ENCODE peak calls at places on chromosomes 3 and 15, in four cellular contexts. Z is kidney, A is astrocyte of the spinal cord, D is uterus. O is an unnamed sample.

GRCh38 chr3:39383190-39383912 is at the start of gene SLC25A38:
- DNase-seq in A (peak), Z (peak), D (peak), O (peak)

GRCh38 chr3:58679974-58680656 is 13.5 kb upstream of the FAM3D start:
- DNase-seq in D (no peak), A (no peak), Z (no peak), O (no peak)

GRCh38 chr3:172142074-172143059 is 103.0 kb downstream of the FNDC3B start:
- DNase-seq in Z (no peak), A (peak), D (no peak), O (no peak)

GRCh38 chr3:131174752-131175151 is 148.1 kb downstream of the NEK11 start:
- DNase-seq in D (no peak), Z (no peak), A (peak), O (peak)

GRCh38 chr3:25783661-25784512 is 644 bp upstream of the NGLY1 start:
- DNase-seq in D (no peak), Z (peak), A (peak), O (no peak)

GRCh38 chr3:107421170-107421792 is 44.0 kb downstream of the CCDC54 start:
- DNase-seq in D (no peak), A (peak), Z (no peak), O (peak)

GRCh38 chr15:71337197-71337845 is 222.1 kb downstream of the THSD4 start:
- DNase-seq in Z (peak), A (no peak), D (no peak), O (no peak)

GRCh38 chr3:107416886-107417285 is 39.6 kb downstream of the CCDC54 start:
- DNase-seq in A (no peak), Z (no peak), D (no peak), O (no peak)

GRCh38 chr3:60490992-60491391 is 760.3 kb downstream of the FHIT start:
- DNase-seq in D (no peak), A (no peak), Z (no peak), O (no peak)

GRCh38 chr15:70509282-70510272 is 253.8 kb downstream of the UACA start:
- DNase-seq in D (no peak), Z (no peak), A (no peak), O (no peak)

GRCh38 chr3:107928084-107928445 is 162.8 kb downstream of the CD47 start:
- DNase-seq in Z (no peak), A (peak), D (no peak), O (peak)

GRCh38 chr3:74343391-74343790 is 271.1 kb downstream of the CNTN3 start:
- DNase-seq in Z (no peak), A (no peak), D (no peak), O (no peak)

GRCh38 chr3:48511551-48511950 is 7.6 kb upstream of the SHISA5 start:
- DNase-seq in Z (no peak), A (no peak), D (no peak), O (no peak)

GRCh38 chr3:148881286-148881685 is 16.2 kb downstream of the CPA3 start:
- DNase-seq in D (no peak), A (peak), Z (no peak), O (no peak)

GRCh38 chr3:148873928-148874326 is 8.8 kb downstream of the CPA3 start:
- DNase-seq in A (no peak), D (no peak), Z (no peak), O (no peak)

GRCh38 chr3:148879256-148879655 is 14.2 kb downstream of the CPA3 start:
- DNase-seq in D (no peak), Z (no peak), A (no peak), O (no peak)

GRCh38 chr3:148880681-148881080 is 15.6 kb downstream of the CPA3 start:
- DNase-seq in Z (no peak), D (no peak), A (no peak), O (no peak)

DNA sequence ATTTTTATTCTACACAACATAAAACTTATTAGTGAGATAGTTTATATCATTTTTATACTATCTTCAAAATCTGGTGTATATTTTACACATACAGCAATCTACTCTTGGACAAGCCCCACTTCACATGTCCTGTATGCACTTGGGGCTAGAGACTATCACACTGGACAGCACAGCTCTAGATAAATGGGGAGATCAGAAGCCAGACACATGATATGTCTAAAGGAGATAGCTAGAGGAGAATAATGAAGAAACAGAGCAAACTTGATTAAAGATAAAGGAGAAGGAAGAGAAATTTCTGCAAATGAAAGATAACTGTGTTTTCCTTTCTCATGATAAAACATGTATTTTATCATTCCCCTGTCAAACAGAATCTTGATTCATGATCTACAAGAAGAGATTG is 13.0 kb downstream of the CPA3 start:
- DNase-seq in D (no peak), A (no peak), Z (no peak), O (no peak)
- H3K4me3 ChIP-seq in D (no peak), A (no peak), Z (no peak), O (no peak)

DNA sequence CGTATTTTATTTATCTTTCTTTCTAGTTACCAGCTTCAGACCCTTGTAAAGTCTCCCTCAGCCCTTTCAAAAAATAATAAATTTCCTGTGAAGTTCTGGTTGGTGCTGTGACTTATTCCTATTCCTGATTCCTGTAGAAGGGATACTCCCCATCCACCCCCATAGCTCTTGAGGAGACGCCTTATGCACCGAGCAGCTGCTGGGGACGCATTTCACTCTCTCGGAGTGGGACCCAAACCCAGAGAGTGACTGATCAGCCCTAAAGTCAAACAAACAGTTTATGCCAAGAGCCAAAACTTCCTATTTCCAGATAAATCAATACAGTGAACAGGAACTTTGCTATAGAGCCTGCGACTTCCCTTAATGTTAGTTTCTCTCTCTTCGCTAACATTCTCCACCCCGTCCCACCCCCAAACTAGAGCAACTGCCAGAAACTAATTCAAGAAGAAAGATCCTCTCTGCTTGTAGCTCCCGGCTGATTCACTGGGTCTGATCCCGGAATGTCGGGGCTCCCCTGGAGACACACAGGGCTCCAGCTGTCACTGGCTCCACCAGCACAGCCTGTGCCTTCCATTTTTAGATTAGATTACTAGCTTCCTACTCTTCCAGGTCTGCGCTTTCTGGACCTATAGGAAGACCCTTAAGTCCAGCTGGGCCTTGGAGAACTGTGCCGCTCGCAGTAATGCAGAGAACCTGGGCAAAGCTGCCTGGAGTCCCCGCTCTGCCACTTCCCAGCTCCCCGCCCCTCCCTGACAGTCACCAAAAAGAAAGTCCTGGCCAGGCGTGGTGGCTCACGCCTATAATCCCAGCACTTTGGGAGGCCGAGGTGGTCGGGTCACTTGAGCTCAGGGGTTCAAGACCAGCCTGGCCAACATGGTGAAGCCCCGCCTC is 45.2 kb downstream of the KLHL25 start:
- DNase-seq in A (no peak), D (peak), Z (peak), O (no peak)
- H3K4me3 ChIP-seq in A (no peak), D (peak), Z (no peak), O (no peak)

DNA sequence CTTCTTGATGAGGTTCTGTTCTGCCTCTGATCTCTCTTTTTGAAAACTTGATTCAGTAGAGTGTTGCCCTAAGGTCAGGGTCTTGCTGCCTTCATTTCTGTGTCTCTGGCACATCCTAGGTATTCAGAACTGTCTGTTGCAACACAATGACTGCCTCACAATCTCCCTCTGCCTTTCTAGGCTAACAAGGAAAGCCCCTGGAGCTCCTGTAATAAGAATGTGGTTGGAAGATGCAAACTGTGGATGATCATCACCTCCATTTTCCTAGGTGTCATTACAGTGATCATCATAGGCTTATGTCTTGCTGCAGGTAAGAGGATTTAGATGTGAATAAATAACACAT is 7.0 kb downstream of the C3orf52 start:
- DNase-seq in A (no peak), Z (no peak), D (no peak), O (no peak)
- H3K4me3 ChIP-seq in A (no peak), Z (peak), D (no peak), O (no peak)

GRCh38 chr3:128430276-128430675 is 36.4 kb downstream of the DNAJB8 start:
- DNase-seq in D (no peak), A (no peak), Z (peak), O (no peak)

GRCh38 chr3:128432301-128432897 is 34.3 kb downstream of the DNAJB8 start:
- DNase-seq in Z (peak), D (no peak), A (no peak), O (no peak)

GRCh38 chr3:128432898-128433629 is 33.6 kb downstream of the DNAJB8 start:
- DNase-seq in D (no peak), Z (peak), A (no peak), O (no peak)

GRCh38 chr3:128430731-128431130 is 36.0 kb downstream of the DNAJB8 start:
- DNase-seq in Z (peak), A (no peak), D (no peak), O (no peak)

GRCh38 chr3:128431803-128432300 is 34.8 kb downstream of the DNAJB8 start:
- DNase-seq in A (no peak), Z (no peak), D (no peak), O (no peak)
- H3K4me3 ChIP-seq in A (no peak), Z (peak), D (no peak), O (no peak)

DNA sequence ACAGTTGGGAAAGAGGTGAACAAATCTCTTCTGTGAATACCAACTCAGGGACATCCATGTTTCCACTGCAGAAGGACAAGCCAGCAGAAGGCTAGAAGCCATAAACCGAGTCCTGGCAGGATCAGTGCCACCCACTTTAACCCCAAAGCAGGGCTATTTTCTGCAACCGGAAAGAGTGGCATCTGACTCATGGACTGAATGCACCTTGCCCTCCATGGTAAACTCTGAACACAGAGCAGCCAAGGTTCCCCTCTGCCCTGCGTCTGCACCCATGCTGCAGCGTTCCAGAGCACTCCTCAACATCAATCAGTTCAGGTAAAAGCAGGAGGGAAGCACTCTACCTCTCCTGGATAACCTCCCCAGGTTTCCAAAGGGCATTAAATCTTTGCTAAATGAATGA is 823 bp upstream of the NGRN start:
- DNase-seq in D (no peak), A (no peak), Z (no peak), O (peak)
- H3K4me3 ChIP-seq in D (peak), A (peak), Z (peak), O (peak)

DNA sequence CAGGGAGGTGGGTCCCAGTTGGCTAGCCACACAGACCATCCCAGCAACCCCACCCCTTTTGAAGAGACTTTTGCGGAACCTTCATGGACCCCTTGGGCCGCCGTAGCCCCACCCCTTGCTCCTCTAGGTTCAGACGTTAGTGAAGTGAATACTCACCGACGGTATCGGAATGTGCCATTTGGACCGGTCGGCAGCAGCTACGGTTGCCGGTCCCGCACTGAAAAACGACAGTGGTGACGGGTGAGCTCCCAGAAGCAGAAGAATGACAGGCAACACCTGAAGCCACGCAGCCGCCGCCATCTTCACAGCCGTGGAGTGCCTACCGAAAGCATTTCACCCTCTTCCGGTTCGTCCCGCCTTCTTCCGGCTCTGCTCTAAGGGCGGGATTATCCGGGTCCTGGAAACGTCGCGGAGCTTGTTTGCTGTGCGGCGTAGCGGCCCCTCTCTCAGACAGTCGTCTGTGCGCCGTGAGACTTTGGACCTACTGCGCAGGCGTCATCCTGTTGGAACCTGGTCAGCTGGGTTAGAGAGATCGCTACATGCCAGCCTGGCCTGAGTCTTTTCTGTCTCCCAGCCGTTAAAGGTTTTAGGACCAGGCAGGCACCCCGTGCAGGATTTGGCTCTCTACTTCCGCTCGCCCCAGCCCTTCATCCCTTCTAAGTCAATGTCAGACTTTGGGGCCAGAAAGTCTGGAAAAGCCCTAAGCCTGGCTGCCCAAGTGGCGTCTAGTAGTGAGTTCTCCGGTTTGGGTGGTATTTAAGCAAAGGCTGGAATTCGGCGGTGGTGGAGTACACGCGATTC is at the start of the genes GANC and TMEM87A:
- DNase-seq in D (peak), A (peak), Z (peak), O (peak)
- H3K4me3 ChIP-seq in D (peak), A (peak), Z (peak), O (peak)

GRCh38 chr15:83445653-83446052 is 1.5 kb upstream of the SH3GL3 start:
- DNase-seq in D (no peak), Z (no peak), A (no peak), O (no peak)

GRCh38 chr15:83449250-83449671 is 2.1 kb downstream of the SH3GL3 start:
- DNase-seq in A (no peak), Z (no peak), D (no peak), O (no peak)

GRCh38 chr15:83444936-83445335 is 2.2 kb upstream of the SH3GL3 start:
- DNase-seq in D (no peak), Z (no peak), A (no peak), O (no peak)

GRCh38 chr15:83446904-83447708 is at the start of gene SH3GL3:
- DNase-seq in A (peak), Z (peak), D (peak), O (peak)

GRCh38 chr15:83446417-83446816 is 724 bp upstream of the SH3GL3 start:
- DNase-seq in Z (no peak), D (no peak), A (no peak), O (no peak)
- H3K4me3 ChIP-seq in Z (no peak), D (no peak), A (no peak), O (no peak)

GRCh38 chr15:94253742-94254141 is 22.4 kb downstream of the MCTP2 start:
- DNase-seq in D (no peak), Z (no peak), A (no peak), O (no peak)
- H3K4me3 ChIP-seq in D (no peak), Z (no peak), A (no peak), O (no peak)